ENCODE peak calls at places on chromosomes 12 and 14, in ten cellular contexts. One of them, this sample, is unnamed.

GRCh38 chr14:35865611-35866010 is 39.5 kb downstream of the BRMS1L start:
- DNase-seq in mammary epithelial cell: no peak
- DNase-seq in GM20000: no peak
- DNase-seq in breast epithelium: no peak
- DNase-seq in left ventricle myocardium inferior: no peak
- DNase-seq in mesothelial cell of epicardium: no peak
- DNase-seq in GM12878: no peak
- DNase-seq in BJ: no peak
- DNase-seq in ovary: no peak
- DNase-seq in neural progenitor cell: no peak
- DNase-seq in this sample: no peak

GRCh38 chr14:89540009-89540829 is 123.2 kb upstream of the FOXN3 start:
- DNase-seq in neural progenitor cell: no peak
- DNase-seq in left ventricle myocardium inferior: no peak
- DNase-seq in mesothelial cell of epicardium: no peak
- DNase-seq in GM20000: no peak
- DNase-seq in breast epithelium: no peak
- DNase-seq in ovary: no peak
- DNase-seq in BJ: no peak
- DNase-seq in mammary epithelial cell: no peak
- DNase-seq in GM12878: no peak
- DNase-seq in this sample: no peak

GRCh38 chr12:56385873-56386272 is 23.2 kb upstream of the APOF start:
- DNase-seq in left ventricle myocardium inferior: no peak
- DNase-seq in ovary: no peak
- DNase-seq in mesothelial cell of epicardium: no peak
- DNase-seq in BJ: no peak
- DNase-seq in mammary epithelial cell: peak; percentile 47
- DNase-seq in GM20000: no peak
- DNase-seq in GM12878: no peak
- DNase-seq in neural progenitor cell: no peak
- DNase-seq in breast epithelium: no peak
- DNase-seq in this sample: no peak

GRCh38 chr12:25615119-25615518 is 62.0 kb upstream of the LMNTD1 start:
- DNase-seq in mammary epithelial cell: peak; percentile 77
- DNase-seq in breast epithelium: no peak
- DNase-seq in ovary: no peak
- DNase-seq in left ventricle myocardium inferior: no peak
- DNase-seq in neural progenitor cell: no peak
- DNase-seq in BJ: peak; percentile 82
- DNase-seq in GM20000: no peak
- DNase-seq in GM12878: no peak
- DNase-seq in mesothelial cell of epicardium: no peak
- DNase-seq in this sample: no peak

GRCh38 chr14:84482256-84483071 is 1047.5 kb upstream of the FLRT2 start:
- DNase-seq in BJ: peak; percentile 27
- DNase-seq in ovary: no peak
- DNase-seq in breast epithelium: no peak
- DNase-seq in left ventricle myocardium inferior: no peak
- DNase-seq in mesothelial cell of epicardium: no peak
- DNase-seq in GM20000: no peak
- DNase-seq in neural progenitor cell: peak; percentile 53
- DNase-seq in mammary epithelial cell: no peak
- DNase-seq in GM12878: no peak
- DNase-seq in this sample: no peak

GRCh38 chr14:51020024-51020710 is 74.7 kb downstream of the TRIM9 start:
- DNase-seq in breast epithelium: no peak
- DNase-seq in BJ: no peak
- DNase-seq in left ventricle myocardium inferior: no peak
- DNase-seq in ovary: no peak
- DNase-seq in mesothelial cell of epicardium: no peak
- DNase-seq in GM20000: no peak
- DNase-seq in neural progenitor cell: no peak
- DNase-seq in mammary epithelial cell: no peak
- DNase-seq in GM12878: no peak
- DNase-seq in this sample: no peak

GRCh38 chr14:85533821-85534271 is 3.9 kb downstream of the FLRT2 start:
- DNase-seq in mesothelial cell of epicardium: peak; percentile 62
- DNase-seq in breast epithelium: no peak
- DNase-seq in mammary epithelial cell: peak; percentile 35
- DNase-seq in BJ: no peak
- DNase-seq in left ventricle myocardium inferior: no peak
- DNase-seq in GM20000: peak; percentile 28
- DNase-seq in GM12878: no peak
- DNase-seq in ovary: peak; percentile 62
- DNase-seq in neural progenitor cell: no peak
- DNase-seq in this sample: peak; percentile 15

GRCh38 chr12:59004466-59004865 is 84.2 kb upstream of the LRIG3 start:
- DNase-seq in GM12878: no peak
- DNase-seq in neural progenitor cell: no peak
- DNase-seq in breast epithelium: no peak
- DNase-seq in BJ: peak; percentile 22
- DNase-seq in ovary: no peak
- DNase-seq in mammary epithelial cell: no peak
- DNase-seq in mesothelial cell of epicardium: no peak
- DNase-seq in GM20000: no peak
- DNase-seq in left ventricle myocardium inferior: no peak
- DNase-seq in this sample: no peak

DNA sequence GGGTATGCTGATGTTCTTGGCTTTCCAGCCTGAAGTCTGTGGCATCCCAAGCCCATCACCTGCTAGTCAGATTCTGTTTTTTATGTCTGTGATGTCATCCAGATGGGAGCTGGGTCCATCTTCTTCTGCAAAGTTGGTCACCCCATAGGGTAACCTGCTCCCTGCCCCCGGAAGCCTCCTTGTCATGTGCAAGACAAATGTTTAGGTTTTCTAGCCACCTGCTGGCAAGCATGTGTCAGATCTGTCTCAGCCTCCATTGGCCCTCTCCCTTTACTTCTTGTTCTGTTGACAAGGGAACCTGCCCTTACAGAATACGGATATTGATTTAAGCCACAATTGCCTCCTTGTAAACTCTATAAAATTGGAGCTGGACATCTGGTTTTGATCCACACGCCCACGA is 7.4 kb downstream of the NTF3 start:
- DNase-seq in mesothelial cell of epicardium: no peak
- DNase-seq in neural progenitor cell: peak; percentile 15
- DNase-seq in mammary epithelial cell: no peak
- DNase-seq in GM20000: no peak
- DNase-seq in left ventricle myocardium inferior: no peak
- DNase-seq in BJ: no peak
- DNase-seq in ovary: no peak
- DNase-seq in GM12878: no peak
- DNase-seq in breast epithelium: no peak
- DNase-seq in this sample: no peak
- TF ChIP-seq CTCF in mesothelial cell of epicardium: no peak
- TF ChIP-seq CTCF in neural progenitor cell: peak; percentile 20
- TF ChIP-seq CTCF in mammary epithelial cell: no peak
- TF ChIP-seq CTCF in GM20000: no peak
- TF ChIP-seq CTCF in left ventricle myocardium inferior: no peak
- TF ChIP-seq CTCF in BJ: peak; percentile 18
- TF ChIP-seq CTCF in ovary: no peak
- TF ChIP-seq CTCF in GM12878: no peak
- TF ChIP-seq CTCF in breast epithelium: no peak
- TF ChIP-seq CTCF in this sample: peak; percentile 45

DNA sequence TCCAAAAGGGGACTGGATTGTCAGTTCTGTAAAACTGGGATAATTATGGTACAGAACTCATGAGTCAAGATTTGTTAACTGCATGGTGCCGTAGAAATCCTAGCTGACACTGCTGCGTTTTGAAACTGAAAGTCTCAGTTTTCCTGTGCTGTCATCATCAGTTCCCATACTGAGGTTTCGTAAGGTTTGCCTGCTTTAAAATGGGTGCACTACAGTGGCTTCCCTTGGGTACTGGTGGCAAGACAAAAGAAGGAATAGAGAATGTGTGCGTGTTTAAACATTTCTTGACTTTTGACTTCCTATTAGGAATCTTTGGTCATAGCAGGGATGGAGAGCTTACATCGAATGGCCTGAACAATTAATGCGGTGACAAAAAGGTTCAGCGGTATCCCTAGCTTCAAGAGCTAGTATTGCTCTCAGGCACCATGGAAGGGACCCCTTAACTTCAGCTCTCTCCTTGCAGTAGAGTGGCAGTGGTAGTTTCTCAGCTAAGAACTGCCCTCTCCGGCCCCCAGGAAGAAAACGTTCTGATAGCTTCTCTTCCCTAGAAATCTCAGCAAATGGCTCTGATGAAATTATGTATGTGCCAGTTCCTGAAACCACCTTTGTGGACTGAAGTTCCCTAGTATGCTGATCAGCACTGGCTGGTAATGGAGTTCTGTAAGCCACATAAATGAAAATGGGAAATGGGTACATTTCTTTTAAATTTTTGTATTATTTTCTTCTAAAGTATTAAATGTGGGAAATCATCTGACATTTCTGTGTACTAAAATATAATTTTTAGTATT is 28.9 kb downstream of the ANO6 start:
- DNase-seq in mammary epithelial cell: no peak
- DNase-seq in breast epithelium: no peak
- DNase-seq in GM20000: no peak
- DNase-seq in neural progenitor cell: no peak
- DNase-seq in GM12878: peak; percentile 56
- DNase-seq in left ventricle myocardium inferior: no peak
- DNase-seq in mesothelial cell of epicardium: no peak
- DNase-seq in BJ: no peak
- DNase-seq in ovary: no peak
- DNase-seq in this sample: no peak
- TF ChIP-seq CTCF in mammary epithelial cell: no peak
- TF ChIP-seq CTCF in breast epithelium: no peak
- TF ChIP-seq CTCF in GM20000: no peak
- TF ChIP-seq CTCF in neural progenitor cell: no peak
- TF ChIP-seq CTCF in GM12878: no peak
- TF ChIP-seq CTCF in left ventricle myocardium inferior: peak; percentile 24
- TF ChIP-seq CTCF in mesothelial cell of epicardium: no peak
- TF ChIP-seq CTCF in BJ: no peak
- TF ChIP-seq CTCF in ovary: no peak
- TF ChIP-seq CTCF in this sample: no peak

GRCh38 chr14:52402812-52403526 is 88.9 kb downstream of the PTGER2 start:
- DNase-seq in breast epithelium: no peak
- DNase-seq in BJ: no peak
- DNase-seq in mammary epithelial cell: peak; percentile 54
- DNase-seq in GM20000: no peak
- DNase-seq in GM12878: peak; percentile 21
- DNase-seq in mesothelial cell of epicardium: no peak
- DNase-seq in neural progenitor cell: no peak
- DNase-seq in left ventricle myocardium inferior: no peak
- DNase-seq in ovary: no peak
- DNase-seq in this sample: no peak

GRCh38 chr14:52399104-52399503 is 85.0 kb downstream of the PTGER2 start:
- DNase-seq in BJ: no peak
- DNase-seq in ovary: no peak
- DNase-seq in GM20000: no peak
- DNase-seq in neural progenitor cell: no peak
- DNase-seq in mammary epithelial cell: no peak
- DNase-seq in breast epithelium: no peak
- DNase-seq in mesothelial cell of epicardium: no peak
- DNase-seq in GM12878: no peak
- DNase-seq in left ventricle myocardium inferior: no peak
- DNase-seq in this sample: no peak

GRCh38 chr14:52400846-52401245 is 86.7 kb downstream of the PTGER2 start:
- DNase-seq in GM20000: no peak
- DNase-seq in mammary epithelial cell: no peak
- DNase-seq in mesothelial cell of epicardium: no peak
- DNase-seq in ovary: no peak
- DNase-seq in GM12878: peak; percentile 20
- DNase-seq in neural progenitor cell: no peak
- DNase-seq in breast epithelium: no peak
- DNase-seq in left ventricle myocardium inferior: no peak
- DNase-seq in BJ: no peak
- DNase-seq in this sample: no peak

GRCh38 chr14:52397844-52398243 is 83.7 kb downstream of the PTGER2 start:
- DNase-seq in breast epithelium: no peak
- DNase-seq in ovary: no peak
- DNase-seq in mammary epithelial cell: no peak
- DNase-seq in mesothelial cell of epicardium: no peak
- DNase-seq in BJ: no peak
- DNase-seq in neural progenitor cell: no peak
- DNase-seq in GM12878: no peak
- DNase-seq in GM20000: no peak
- DNase-seq in left ventricle myocardium inferior: no peak
- DNase-seq in this sample: no peak

DNA sequence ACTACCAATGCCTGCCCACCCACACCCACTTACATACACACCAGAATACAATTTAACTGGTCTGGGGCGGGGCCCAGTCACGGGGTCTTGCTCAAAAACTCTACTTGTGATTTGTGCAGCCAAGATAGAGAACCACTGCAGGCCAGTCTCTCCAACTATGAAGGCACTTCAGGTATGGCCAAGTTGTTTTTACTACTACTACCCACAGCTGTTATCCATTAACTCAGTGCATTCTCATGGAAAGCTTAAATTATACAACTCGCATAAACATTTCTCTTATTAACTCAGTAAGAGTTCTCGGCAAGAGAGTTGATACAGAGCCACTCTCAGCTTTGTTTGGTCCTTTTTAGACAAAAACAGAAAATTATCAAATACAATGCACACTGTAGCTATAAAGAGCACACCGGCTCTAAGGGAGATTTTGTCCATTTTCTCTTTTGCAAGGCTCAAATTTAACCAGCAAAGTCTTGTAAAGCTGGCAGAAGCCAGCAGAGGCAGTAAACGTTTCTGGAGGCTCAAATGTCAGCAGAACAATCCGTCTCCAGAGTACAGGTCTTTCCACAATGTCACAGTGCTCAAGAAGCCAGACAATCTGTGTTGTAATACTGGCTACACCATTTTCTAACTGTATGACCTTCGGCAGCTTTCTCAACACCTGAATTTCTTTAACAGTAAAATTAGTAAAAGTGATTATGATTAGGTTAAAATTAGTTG is 85.9 kb downstream of the PTGER2 start:
- DNase-seq in mammary epithelial cell: no peak
- DNase-seq in BJ: peak; percentile 49
- DNase-seq in neural progenitor cell: peak; percentile 27
- DNase-seq in GM20000: no peak
- DNase-seq in mesothelial cell of epicardium: no peak
- DNase-seq in left ventricle myocardium inferior: no peak
- DNase-seq in breast epithelium: no peak
- DNase-seq in GM12878: no peak
- DNase-seq in ovary: no peak
- DNase-seq in this sample: no peak
- TF ChIP-seq CTCF in mammary epithelial cell: no peak
- TF ChIP-seq CTCF in BJ: peak; percentile 34
- TF ChIP-seq CTCF in neural progenitor cell: no peak
- TF ChIP-seq CTCF in GM20000: no peak
- TF ChIP-seq CTCF in mesothelial cell of epicardium: no peak
- TF ChIP-seq CTCF in left ventricle myocardium inferior: no peak
- TF ChIP-seq CTCF in breast epithelium: no peak
- TF ChIP-seq CTCF in GM12878: no peak
- TF ChIP-seq CTCF in ovary: no peak
- TF ChIP-seq CTCF in this sample: peak; percentile 26

DNA sequence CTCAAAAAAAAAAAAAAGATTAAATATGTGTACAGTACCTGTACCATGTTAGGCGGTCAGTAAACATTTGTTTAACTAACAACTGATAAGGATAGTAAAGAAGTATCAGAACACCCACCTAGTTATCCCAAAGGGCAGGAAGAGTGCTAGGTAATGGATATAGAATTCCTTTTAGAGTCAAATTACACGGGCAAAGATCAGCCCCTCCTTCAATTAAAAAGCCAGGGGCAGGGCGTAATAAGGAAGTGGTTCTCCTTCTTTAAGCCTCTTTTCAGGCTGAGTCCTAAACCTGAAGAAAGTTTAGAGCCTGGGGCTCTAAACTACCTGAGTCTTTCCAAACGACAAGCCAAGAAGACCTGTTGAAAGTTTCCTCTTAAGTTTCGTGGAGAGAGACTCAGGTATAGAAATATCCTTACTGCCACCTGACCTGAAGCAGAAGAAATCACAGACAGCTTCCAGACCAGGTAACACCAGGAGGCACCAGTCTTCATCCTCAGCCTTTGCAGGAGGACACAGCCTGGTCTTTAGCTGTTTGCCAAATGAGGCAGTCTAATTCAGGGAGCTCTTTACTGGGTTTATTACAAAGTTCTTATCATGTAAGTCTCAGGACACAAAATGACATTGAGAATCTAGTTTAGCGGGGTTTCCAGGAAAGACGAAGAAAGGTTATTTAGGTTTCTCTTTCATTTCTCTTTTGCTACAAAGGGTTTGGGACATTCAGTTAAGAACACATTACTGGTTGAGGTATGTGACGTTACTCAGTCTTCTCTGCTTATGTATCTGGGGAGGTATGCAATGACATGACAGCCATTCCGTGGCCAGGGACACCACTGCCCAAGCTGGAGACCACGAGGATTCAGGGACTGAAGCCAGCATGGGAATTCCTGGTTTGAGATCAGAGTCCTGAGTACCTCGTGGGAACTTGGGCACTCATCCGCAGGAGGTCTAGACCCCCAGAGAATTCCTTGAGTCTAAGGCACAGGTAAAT is at the start of gene BCL2L14:
- DNase-seq in mammary epithelial cell: no peak
- DNase-seq in BJ: no peak
- DNase-seq in ovary: no peak
- DNase-seq in neural progenitor cell: no peak
- DNase-seq in left ventricle myocardium inferior: no peak
- DNase-seq in GM12878: peak; percentile 36
- DNase-seq in GM20000: peak; percentile 62
- DNase-seq in mesothelial cell of epicardium: no peak
- DNase-seq in breast epithelium: no peak
- DNase-seq in this sample: no peak
- TF ChIP-seq CTCF in mammary epithelial cell: no peak
- TF ChIP-seq CTCF in BJ: no peak
- TF ChIP-seq CTCF in ovary: no peak
- TF ChIP-seq CTCF in neural progenitor cell: no peak
- TF ChIP-seq CTCF in left ventricle myocardium inferior: no peak
- TF ChIP-seq CTCF in GM12878: no peak
- TF ChIP-seq CTCF in GM20000: no peak
- TF ChIP-seq CTCF in mesothelial cell of epicardium: no peak
- TF ChIP-seq CTCF in breast epithelium: no peak
- TF ChIP-seq CTCF in this sample: no peak